ENCODE peak calls at places on chromosomes 12 and 14, in four cellular contexts. One of them, this sample, is unnamed.

GRCh38 chr14:91298576-91298975 is 54.1 kb upstream of the GPR68 start:
- DNase-seq in T-helper 17 cell: no peak
- DNase-seq in HuH-7.5: no peak
- DNase-seq in IMR-90: no peak
- DNase-seq in this sample: no peak

GRCh38 chr12:52052471-52053186 is 1.4 kb downstream of the NR4A1 start:
- DNase-seq in T-helper 17 cell: no peak
- DNase-seq in HuH-7.5: no peak
- DNase-seq in IMR-90: peak; percentile 47
- DNase-seq in this sample: no peak

GRCh38 chr12:46217686-46218508 is 50.9 kb downstream of the SLC38A1 start:
- DNase-seq in T-helper 17 cell: peak; percentile 23
- DNase-seq in HuH-7.5: no peak
- DNase-seq in IMR-90: no peak
- DNase-seq in this sample: no peak

GRCh38 chr12:105289114-105289904 is 41.2 kb upstream of the C12orf75 start:
- DNase-seq in T-helper 17 cell: no peak
- DNase-seq in HuH-7.5: no peak
- DNase-seq in IMR-90: peak; percentile 50
- DNase-seq in this sample: no peak

GRCh38 chr12:93593833-93594232 is 21.4 kb downstream of the SOCS2 start:
- DNase-seq in T-helper 17 cell: no peak
- DNase-seq in HuH-7.5: no peak
- DNase-seq in IMR-90: no peak
- DNase-seq in this sample: no peak

GRCh38 chr14:24312736-24313507 is 1.6 kb downstream of the LTB4R start:
- DNase-seq in T-helper 17 cell: no peak
- DNase-seq in HuH-7.5: no peak
- DNase-seq in IMR-90: peak; percentile 22
- DNase-seq in this sample: no peak

GRCh38 chr14:52124791-52125661 is 56.2 kb upstream of the NID2 start:
- DNase-seq in T-helper 17 cell: no peak
- DNase-seq in HuH-7.5: no peak
- DNase-seq in IMR-90: peak; percentile 87
- DNase-seq in this sample: peak; percentile 54

GRCh38 chr12:1811948-1812291 is 8.4 kb upstream of the LRTM2 start:
- DNase-seq in T-helper 17 cell: no peak
- DNase-seq in HuH-7.5: no peak
- DNase-seq in IMR-90: no peak
- DNase-seq in this sample: no peak

GRCh38 chr12:76922821-76923315 is 44.0 kb upstream of the CSRP2 start:
- DNase-seq in T-helper 17 cell: no peak
- DNase-seq in HuH-7.5: no peak
- DNase-seq in IMR-90: peak; percentile 47
- DNase-seq in this sample: no peak

GRCh38 chr14:74290415-74290814 is 12.3 kb downstream of the ABCD4 start:
- DNase-seq in T-helper 17 cell: no peak
- DNase-seq in HuH-7.5: no peak
- DNase-seq in IMR-90: peak; percentile 19
- DNase-seq in this sample: no peak

GRCh38 chr12:103326190-103326589 is 169.6 kb downstream of the C12orf42 start:
- DNase-seq in T-helper 17 cell: no peak
- DNase-seq in HuH-7.5: peak; percentile 46
- DNase-seq in IMR-90: no peak
- DNase-seq in this sample: no peak

GRCh38 chr12:74903522-74903921 is 306.1 kb downstream of the KCNC2 start:
- DNase-seq in T-helper 17 cell: no peak
- DNase-seq in HuH-7.5: no peak
- DNase-seq in IMR-90: no peak
- DNase-seq in this sample: peak; percentile 45

GRCh38 chr14:62001988-62002387 is 239.8 kb downstream of the SNAPC1 start:
- DNase-seq in T-helper 17 cell: no peak
- DNase-seq in HuH-7.5: no peak
- DNase-seq in IMR-90: no peak
- DNase-seq in this sample: no peak

GRCh38 chr14:68191567-68192321 is 372.2 kb downstream of the RAD51B start:
- DNase-seq in T-helper 17 cell: no peak
- DNase-seq in HuH-7.5: peak; percentile 16
- DNase-seq in IMR-90: peak; percentile 37
- DNase-seq in this sample: no peak

GRCh38 chr14:52121441-52121840 is 52.6 kb upstream of the NID2 start:
- DNase-seq in T-helper 17 cell: no peak
- DNase-seq in HuH-7.5: no peak
- DNase-seq in IMR-90: peak; percentile 56
- DNase-seq in this sample: no peak

GRCh38 chr12:119791453-119791852 is 85.7 kb downstream of the CIT start:
- DNase-seq in T-helper 17 cell: no peak
- DNase-seq in HuH-7.5: no peak
- DNase-seq in IMR-90: no peak
- DNase-seq in this sample: no peak

GRCh38 chr12:40225984-40226602 is 1.3 kb downstream of the LRRK2 start:
- DNase-seq in T-helper 17 cell: no peak
- DNase-seq in HuH-7.5: no peak
- DNase-seq in IMR-90: no peak
- DNase-seq in this sample: no peak

GRCh38 chr12:113868365-113868764 is 97.8 kb downstream of the RBM19 start:
- DNase-seq in T-helper 17 cell: no peak
- DNase-seq in HuH-7.5: no peak
- DNase-seq in IMR-90: no peak
- DNase-seq in this sample: no peak

GRCh38 chr12:93877446-93877845 is 200.3 kb downstream of the CRADD start:
- DNase-seq in T-helper 17 cell: no peak
- DNase-seq in HuH-7.5: no peak
- DNase-seq in IMR-90: no peak
- DNase-seq in this sample: no peak

GRCh38 chr12:2853626-2854025 is 3.2 kb downstream of the TEX52 start:
- DNase-seq in T-helper 17 cell: peak; percentile 31
- DNase-seq in HuH-7.5: peak; percentile 90
- DNase-seq in IMR-90: peak; percentile 74
- DNase-seq in this sample: peak; percentile 81

GRCh38 chr14:33950320-33951182 is at the start of gene EGLN3:
- DNase-seq in T-helper 17 cell: peak; percentile 45
- DNase-seq in HuH-7.5: peak; percentile 67
- DNase-seq in IMR-90: peak; percentile 44
- DNase-seq in this sample: peak; percentile 68

GRCh38 chr12:23008613-23009012 is 383.6 kb downstream of the ETNK1 start:
- DNase-seq in T-helper 17 cell: no peak
- DNase-seq in HuH-7.5: no peak
- DNase-seq in IMR-90: no peak
- DNase-seq in this sample: no peak

GRCh38 chr12:22733756-22734155 is 108.8 kb downstream of the ETNK1 start:
- DNase-seq in T-helper 17 cell: no peak
- DNase-seq in HuH-7.5: no peak
- DNase-seq in IMR-90: no peak
- DNase-seq in this sample: no peak

GRCh38 chr14:103155013-103155412 is 31.8 kb downstream of the TNFAIP2 start:
- DNase-seq in T-helper 17 cell: no peak
- DNase-seq in HuH-7.5: peak; percentile 73
- DNase-seq in IMR-90: peak; percentile 13
- DNase-seq in this sample: no peak

GRCh38 chr14:95741051-95741490 is 27.1 kb upstream of the TCL1A start:
- DNase-seq in T-helper 17 cell: no peak
- DNase-seq in HuH-7.5: peak; percentile 12
- DNase-seq in IMR-90: no peak
- DNase-seq in this sample: no peak

GRCh38 chr14:87967496-87967895 is 25.5 kb downstream of the GALC start:
- DNase-seq in T-helper 17 cell: no peak
- DNase-seq in HuH-7.5: no peak
- DNase-seq in IMR-90: no peak
- DNase-seq in this sample: no peak

GRCh38 chr14:33696165-33696564 is 254.7 kb downstream of the EGLN3 start:
- DNase-seq in T-helper 17 cell: no peak
- DNase-seq in HuH-7.5: no peak
- DNase-seq in IMR-90: no peak
- DNase-seq in this sample: no peak

GRCh38 chr12:39807043-39807442 is 187.4 kb upstream of the ABCD2 start:
- DNase-seq in T-helper 17 cell: no peak
- DNase-seq in HuH-7.5: peak; percentile 5
- DNase-seq in IMR-90: no peak
- DNase-seq in this sample: peak; percentile 22

GRCh38 chr12:110540048-110540447 is 37.9 kb downstream of the RAD9B start:
- DNase-seq in T-helper 17 cell: no peak
- DNase-seq in HuH-7.5: no peak
- DNase-seq in IMR-90: no peak
- DNase-seq in this sample: no peak

GRCh38 chr14:57492859-57493258 is 798 bp downstream of the CCDC198 start:
- DNase-seq in T-helper 17 cell: no peak
- DNase-seq in HuH-7.5: no peak
- DNase-seq in IMR-90: peak; percentile 45
- DNase-seq in this sample: no peak

GRCh38 chr12:56324196-56324595 is 8.4 kb upstream of the CNPY2 start:
- DNase-seq in T-helper 17 cell: no peak
- DNase-seq in HuH-7.5: no peak
- DNase-seq in IMR-90: no peak
- DNase-seq in this sample: no peak

GRCh38 chr12:1932264-1932777 is 13.9 kb upstream of the CACNA2D4 start:
- DNase-seq in T-helper 17 cell: no peak
- DNase-seq in HuH-7.5: no peak
- DNase-seq in IMR-90: no peak
- DNase-seq in this sample: no peak

This sample was measured in iPS DF 6.9.